ENCODE peak calls at places on chromosomes 4 and X, in six cellular contexts. X is right cardiac atrium; G is left lung; T is A549; H is CD8-positive, alpha-beta T cell; Y is heart left ventricle. O is an unnamed sample. For H3K4me1, the result is how much of the 10 kb centered on the place peaks cover.

GRCh38 chr4:184845367-184846011 is 19.7 kb upstream of the ACSL1 start:
- ATAC-seq in H (no peak), T (no peak), G (peak), Y (no peak), X (no peak), O (no peak)

GRCh38 chrX:53716328-53717088 is 30.0 kb upstream of the HUWE1 start:
- ATAC-seq in G (no peak), T (no peak), X (no peak), Y (no peak), H (peak), O (no peak)

GRCh38 chrX:108439961-108440696 is 491 bp downstream of the COL4A5 start:
- ATAC-seq in T (peak), G (peak), H (no peak), Y (peak), X (peak), O (peak)

GRCh38 chr4:138835833-138836521 is 179.6 kb upstream of the NOCT start:
- ATAC-seq in X (peak), H (no peak), G (no peak), Y (peak), T (no peak), O (no peak)

GRCh38 chrX:130857207-130857606 is 45.8 kb downstream of the ENOX2 start:
- ATAC-seq in X (no peak), G (no peak), T (no peak), Y (no peak), H (no peak), O (no peak)

GRCh38 chr4:150308824-150309472 is 230.7 kb downstream of the DCLK2 start:
- ATAC-seq in H (no peak), X (no peak), G (no peak), T (no peak), Y (no peak), O (no peak)

GRCh38 chr4:128571747-128572146 is 237.8 kb upstream of the JADE1 start:
- ATAC-seq in G (peak), T (peak), X (peak), H (no peak), Y (peak), O (peak)

GRCh38 chr4:138175337-138175794 is 66.8 kb downstream of the SLC7A11 start:
- ATAC-seq in T (no peak), Y (peak), H (no peak), G (no peak), X (peak), O (no peak)

GRCh38 chr4:78020677-78021076 is 36.4 kb upstream of the FRAS1 start:
- ATAC-seq in X (no peak), G (no peak), Y (no peak), T (no peak), H (no peak), O (no peak)

GRCh38 chr4:92307156-92307555 is 3.4 kb downstream of the GRID2 start:
- ATAC-seq in G (no peak), H (no peak), Y (no peak), T (no peak), X (no peak), O (no peak)

GRCh38 chr4:176592976-176593375 is 199.7 kb downstream of the VEGFC start:
- ATAC-seq in X (no peak), G (no peak), T (no peak), H (no peak), Y (no peak), O (no peak)

GRCh38 chr4:164481306-164482091 is 272.4 kb upstream of the SMIM31 start:
- ATAC-seq in Y (no peak), X (no peak), G (no peak), H (no peak), T (no peak), O (no peak)

GRCh38 chr4:80006935-80007744 is 65.9 kb downstream of the ANTXR2 start:
- ATAC-seq in Y (peak), X (peak), T (no peak), H (peak), G (peak), O (no peak)

GRCh38 chrX:132833373-132833772 is 125.1 kb downstream of the HS6ST2 start:
- ATAC-seq in H (no peak), T (no peak), X (no peak), Y (no peak), G (no peak), O (no peak)

GRCh38 chr4:146916479-146917076 is 29.1 kb downstream of the TTC29 start:
- ATAC-seq in Y (no peak), H (no peak), G (peak), X (no peak), T (no peak), O (no peak)

GRCh38 chr4:92654084-92654483 is 350.3 kb downstream of the GRID2 start:
- ATAC-seq in X (no peak), Y (no peak), T (no peak), H (no peak), G (no peak), O (no peak)

GRCh38 chrX:139832728-139833309 is 100.0 kb downstream of the ATP11C start:
- ATAC-seq in G (no peak), X (no peak), T (no peak), Y (no peak), H (no peak), O (no peak)

GRCh38 chr4:41124916-41125548 is 89.3 kb downstream of the APBB2 start:
- ATAC-seq in H (no peak), Y (no peak), X (no peak), T (no peak), G (peak), O (no peak)

GRCh38 chr4:41120297-41121217 is 93.8 kb downstream of the APBB2 start:
- ATAC-seq in Y (peak), G (peak), X (peak), H (no peak), T (no peak), O (peak)

GRCh38 chr4:41122309-41122708 is 92.0 kb downstream of the APBB2 start:
- ATAC-seq in T (no peak), X (no peak), Y (no peak), H (no peak), G (no peak), O (no peak)

GRCh38 chr4:41121906-41122305 is 92.4 kb downstream of the APBB2 start:
- ATAC-seq in H (no peak), X (no peak), T (no peak), Y (no peak), G (no peak), O (no peak)

GRCh38 chr4:41122775-41123174 is 91.6 kb downstream of the APBB2 start:
- ATAC-seq in G (no peak), Y (no peak), H (no peak), X (no peak), T (no peak), O (no peak)
- H3K4me1 ChIP-seq in G (under half), Y (under half), H (under half), X (under half), T (under half), O (under half)

DNA sequence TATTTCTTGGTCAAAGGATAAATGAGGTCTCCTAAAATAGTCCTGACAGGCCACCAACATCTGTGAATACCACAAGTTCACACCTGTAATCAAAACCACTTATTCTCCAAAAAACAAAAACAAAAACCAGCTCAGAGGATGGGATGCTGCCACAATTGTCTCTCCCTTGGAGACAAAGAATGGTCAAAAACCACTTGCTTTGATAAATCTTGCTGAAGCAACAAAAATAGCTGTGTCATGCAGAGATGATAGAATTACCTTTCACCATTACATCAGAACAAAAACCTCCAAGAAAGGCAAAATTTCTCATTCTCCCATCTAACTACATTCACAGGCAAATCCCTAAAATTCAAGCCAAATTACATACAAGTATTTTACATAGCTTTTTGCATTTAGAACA is 180.4 kb downstream of the MAML3 start:
- ATAC-seq in T (no peak), H (no peak), G (no peak), X (no peak), Y (no peak), O (no peak)
- H3K4me1 ChIP-seq in T (under half), H (under half), G (half or more), X (under half), Y (half or more), O (under half)

GRCh38 chr4:10023050-10023419 is 1.7 kb upstream of the SLC2A9 start:
- ATAC-seq in G (no peak), X (no peak), Y (no peak), H (no peak), T (no peak), O (no peak)
- H3K4me1 ChIP-seq in G (half or more), X (under half), Y (half or more), H (under half), T (under half), O (under half)

GRCh38 chr4:2604614-2605013 is 68.2 kb downstream of the FAM193A start:
- ATAC-seq in Y (no peak), H (no peak), G (no peak), T (no peak), X (no peak), O (no peak)

GRCh38 chr4:2596153-2596552 is 59.7 kb downstream of the FAM193A start:
- ATAC-seq in T (no peak), Y (no peak), X (no peak), H (no peak), G (no peak), O (no peak)

GRCh38 chr4:2595436-2595835 is 59.0 kb downstream of the FAM193A start:
- ATAC-seq in T (no peak), G (no peak), Y (no peak), H (no peak), X (no peak), O (no peak)

GRCh38 chr4:2598661-2599654 is 62.5 kb downstream of the FAM193A start:
- ATAC-seq in G (peak), T (peak), H (peak), X (peak), Y (peak), O (no peak)

GRCh38 chr4:2600878-2601277 is 64.4 kb downstream of the FAM193A start:
- ATAC-seq in Y (no peak), H (no peak), X (no peak), G (no peak), T (no peak), O (no peak)
- H3K4me1 ChIP-seq in Y (under half), H (under half), X (under half), G (under half), T (under half), O (half or more)

GRCh38 chrX:11766487-11766886 is 8.4 kb downstream of the MSL3 start:
- ATAC-seq in X (no peak), H (peak), G (no peak), T (no peak), Y (no peak), O (no peak)
- H3K4me1 ChIP-seq in X (under half), H (half or more), G (under half), T (under half), Y (under half), O (under half)

GRCh38 chr4:73705721-73706120 is 34.6 kb upstream of the CXCL8 start:
- ATAC-seq in X (no peak), T (no peak), H (no peak), G (no peak), Y (no peak), O (no peak)
- H3K4me1 ChIP-seq in X (under half), T (half or more), H (under half), G (half or more), Y (half or more), O (under half)

GRCh38 chr4:145099653-145100052 is 1.5 kb downstream of the ABCE1 start:
- ATAC-seq in X (no peak), Y (no peak), H (no peak), G (no peak), T (no peak), O (no peak)
- H3K4me1 ChIP-seq in X (under half), Y (half or more), H (under half), G (half or more), T (under half), O (half or more)

GRCh38 chr4:3313139-3313538 is 20.3 kb downstream of the RGS12 start:
- ATAC-seq in Y (no peak), H (no peak), X (no peak), G (no peak), T (no peak), O (no peak)
- H3K4me1 ChIP-seq in Y (under half), H (under half), X (under half), G (under half), T (under half), O (under half)